ENCODE peak calls at places on chromosomes 12 and 14, in nine cellular contexts. C, J, E, H, G, A, Z, F and T are unnamed samples.

GRCh38 chr12:53325539-53326061 is 4.2 kb upstream of the AAAS start:
- DNase-seq in F (no peak), J (peak), E (no peak), A (no peak), H (peak), C (no peak), Z (no peak), G (peak), T (no peak)

GRCh38 chr12:102407776-102408486 is 72.4 kb downstream of the IGF1 start:
- DNase-seq in C (no peak), J (no peak), A (no peak), E (no peak), Z (no peak), F (no peak), H (no peak), G (no peak), T (peak)

GRCh38 chr14:93137864-93138263 is 22.1 kb upstream of the ITPK1 start:
- DNase-seq in H (peak), J (no peak), G (no peak), F (no peak), Z (no peak), A (no peak), C (no peak), E (peak), T (no peak)

GRCh38 chr12:59973515-59973914 is 377.7 kb downstream of the SLC16A7 start:
- DNase-seq in J (no peak), F (peak), A (no peak), H (no peak), C (no peak), Z (peak), E (peak), G (no peak), T (peak)

GRCh38 chr12:10982244-10982643 is 4.5 kb downstream of the TAS2R50 start:
- DNase-seq in A (no peak), E (no peak), Z (no peak), J (no peak), F (no peak), C (no peak), G (no peak), H (no peak), T (no peak)

GRCh38 chr14:20782280-20782890 is 1.3 kb downstream of the RNASE6 start:
- DNase-seq in A (no peak), H (no peak), J (no peak), F (no peak), G (no peak), E (no peak), C (peak), Z (no peak), T (no peak)

GRCh38 chr14:32724864-32725550 is 213.7 kb upstream of the NPAS3 start:
- DNase-seq in C (no peak), F (peak), H (no peak), Z (peak), E (peak), A (no peak), J (no peak), G (no peak), T (peak)

GRCh38 chr12:45966486-45966885 is 23.9 kb downstream of the SCAF11 start:
- DNase-seq in H (no peak), A (no peak), C (no peak), G (no peak), Z (no peak), F (peak), J (no peak), E (no peak), T (peak)

GRCh38 chr12:62481843-62482540 is 15.4 kb downstream of the MON2 start:
- DNase-seq in E (no peak), G (no peak), Z (no peak), H (no peak), C (no peak), F (no peak), A (no peak), J (no peak), T (no peak)

GRCh38 chr14:91373591-91374245 is 43.9 kb downstream of the CCDC88C start:
- DNase-seq in Z (no peak), A (peak), J (no peak), C (peak), H (no peak), E (no peak), G (peak), F (no peak), T (no peak)

GRCh38 chr14:66572836-66573235 is 64.9 kb downstream of the GPHN start:
- DNase-seq in H (no peak), F (peak), G (no peak), A (no peak), J (no peak), Z (no peak), E (no peak), C (no peak), T (no peak)

GRCh38 chr12:27583057-27583797 is 59.2 kb downstream of the PPFIBP1 start:
- DNase-seq in F (no peak), Z (no peak), G (no peak), H (no peak), J (no peak), E (no peak), A (no peak), C (no peak), T (no peak)

GRCh38 chr14:106174206-106174605 is 647.8 kb downstream of the TMEM121 start:
- DNase-seq in Z (no peak), G (no peak), C (no peak), A (peak), H (no peak), J (no peak), E (no peak), F (no peak), T (no peak)

GRCh38 chr14:104895207-104895785 is 29.4 kb upstream of the PLD4 start:
- DNase-seq in C (no peak), H (no peak), G (no peak), A (no peak), Z (no peak), J (no peak), E (no peak), F (no peak), T (no peak)

GRCh38 chr12:64528616-64529015 is 76.7 kb downstream of the TBK1 start:
- DNase-seq in E (no peak), C (no peak), A (no peak), H (no peak), G (no peak), Z (no peak), J (no peak), F (no peak), T (no peak)

GRCh38 chr14:74324945-74325361 is 22.2 kb upstream of the ABCD4 start:
- DNase-seq in C (peak), E (peak), J (peak), H (no peak), G (no peak), A (no peak), Z (no peak), F (peak), T (no peak)

GRCh38 chr14:97380539-97380941 is 583.4 kb downstream of the VRK1 start:
- DNase-seq in A (no peak), J (no peak), F (no peak), E (peak), C (no peak), G (no peak), H (no peak), Z (no peak), T (no peak)

GRCh38 chr12:121371404-121371803 is 19.2 kb upstream of the ANAPC5 start:
- DNase-seq in E (no peak), A (no peak), F (no peak), H (no peak), J (no peak), Z (no peak), C (no peak), G (no peak), T (no peak)

GRCh38 chr14:95258156-95258555 is 61.6 kb downstream of the CLMN start:
- DNase-seq in E (no peak), F (no peak), C (no peak), J (no peak), Z (no peak), A (no peak), G (no peak), H (no peak), T (no peak)

GRCh38 chr14:73680821-73681220 is 33.4 kb downstream of the PNMA1 start:
- DNase-seq in F (no peak), Z (no peak), E (peak), G (no peak), H (no peak), J (no peak), C (no peak), A (no peak), T (no peak)

GRCh38 chr14:64806202-64806861 is 73.4 kb downstream of the SPTB start:
- DNase-seq in J (no peak), C (no peak), A (no peak), G (no peak), Z (no peak), E (peak), F (peak), H (no peak), T (peak)

GRCh38 chr12:913919-914718 is 35.4 kb downstream of the RAD52 start:
- DNase-seq in G (no peak), A (no peak), F (peak), C (no peak), Z (no peak), E (peak), J (no peak), H (no peak), T (peak)

GRCh38 chr12:127247937-127248336 is 1019.0 kb upstream of the TMEM132C start:
- DNase-seq in A (no peak), C (no peak), G (no peak), F (no peak), J (no peak), E (no peak), Z (no peak), H (no peak), T (no peak)

GRCh38 chr14:47300801-47301200 is 374.6 kb downstream of the MDGA2 start:
- DNase-seq in E (no peak), H (no peak), A (no peak), J (no peak), Z (no peak), F (no peak), G (no peak), C (no peak), T (no peak)

GRCh38 chr12:130031571-130032189 is 127.9 kb upstream of the TMEM132D start:
- DNase-seq in H (no peak), F (no peak), G (peak), E (peak), A (peak), Z (no peak), J (peak), C (peak), T (no peak)